ENCODE peak calls at places on chromosomes 1 and 21, in seven cellular contexts. One of them, this sample, is unnamed.

GRCh38 chr1:193706763-193707162 is 520.4 kb upstream of the B3GALT2 start:
- DNase-seq in RWPE1: no peak
- DNase-seq in activated T-helper 9 cell treated with anti-CD3 and anti-CD28 coated beads, Interleukin-2, amount 50 U/mL, for 16 hours: no peak
- DNase-seq in tibial nerve: no peak
- DNase-seq in kidney tubule cell: peak; percentile 51
- DNase-seq in stimulated activated CD4-positive, alpha-beta T cell treated with anti-CD3 and anti-CD28 coated beads, TNF-alpha, amount 100 ng/mL, for 4 hours: no peak
- DNase-seq in naive thymus-derived CD8-positive, alpha-beta T cell: no peak
- DNase-seq in this sample: no peak

GRCh38 chr1:230422221-230422981 is 3.7 kb downstream of the PGBD5 start:
- DNase-seq in RWPE1: no peak
- DNase-seq in activated T-helper 9 cell treated with anti-CD3 and anti-CD28 coated beads, Interleukin-2, amount 50 U/mL, for 16 hours: no peak
- DNase-seq in tibial nerve: no peak
- DNase-seq in kidney tubule cell: peak; percentile 10
- DNase-seq in stimulated activated CD4-positive, alpha-beta T cell treated with anti-CD3 and anti-CD28 coated beads, TNF-alpha, amount 100 ng/mL, for 4 hours: no peak
- DNase-seq in naive thymus-derived CD8-positive, alpha-beta T cell: no peak
- DNase-seq in this sample: no peak

GRCh38 chr1:54312874-54313316 is 93.3 kb downstream of the SSBP3 start:
- DNase-seq in RWPE1: peak; percentile 33
- DNase-seq in activated T-helper 9 cell treated with anti-CD3 and anti-CD28 coated beads, Interleukin-2, amount 50 U/mL, for 16 hours: no peak
- DNase-seq in tibial nerve: no peak
- DNase-seq in kidney tubule cell: peak; percentile 68
- DNase-seq in stimulated activated CD4-positive, alpha-beta T cell treated with anti-CD3 and anti-CD28 coated beads, TNF-alpha, amount 100 ng/mL, for 4 hours: no peak
- DNase-seq in naive thymus-derived CD8-positive, alpha-beta T cell: no peak
- DNase-seq in this sample: no peak

GRCh38 chr1:241311056-241311746 is 45.8 kb downstream of the RGS7 start:
- DNase-seq in RWPE1: no peak
- DNase-seq in activated T-helper 9 cell treated with anti-CD3 and anti-CD28 coated beads, Interleukin-2, amount 50 U/mL, for 16 hours: no peak
- DNase-seq in tibial nerve: no peak
- DNase-seq in kidney tubule cell: peak; percentile 1
- DNase-seq in stimulated activated CD4-positive, alpha-beta T cell treated with anti-CD3 and anti-CD28 coated beads, TNF-alpha, amount 100 ng/mL, for 4 hours: no peak
- DNase-seq in naive thymus-derived CD8-positive, alpha-beta T cell: no peak
- DNase-seq in this sample: no peak

GRCh38 chr1:35454175-35454574 is 103.0 kb downstream of the KIAA0319L start:
- DNase-seq in RWPE1: no peak
- DNase-seq in activated T-helper 9 cell treated with anti-CD3 and anti-CD28 coated beads, Interleukin-2, amount 50 U/mL, for 16 hours: no peak
- DNase-seq in tibial nerve: no peak
- DNase-seq in kidney tubule cell: no peak
- DNase-seq in stimulated activated CD4-positive, alpha-beta T cell treated with anti-CD3 and anti-CD28 coated beads, TNF-alpha, amount 100 ng/mL, for 4 hours: no peak
- DNase-seq in naive thymus-derived CD8-positive, alpha-beta T cell: no peak
- DNase-seq in this sample: no peak

GRCh38 chr1:113269577-113269976 is 120.7 kb upstream of the MAGI3 start:
- DNase-seq in RWPE1: no peak
- DNase-seq in activated T-helper 9 cell treated with anti-CD3 and anti-CD28 coated beads, Interleukin-2, amount 50 U/mL, for 16 hours: no peak
- DNase-seq in tibial nerve: no peak
- DNase-seq in kidney tubule cell: no peak
- DNase-seq in stimulated activated CD4-positive, alpha-beta T cell treated with anti-CD3 and anti-CD28 coated beads, TNF-alpha, amount 100 ng/mL, for 4 hours: no peak
- DNase-seq in naive thymus-derived CD8-positive, alpha-beta T cell: no peak
- DNase-seq in this sample: no peak

GRCh38 chr1:203039609-203040517 is 13.6 kb downstream of the PPFIA4 start:
- DNase-seq in RWPE1: no peak
- DNase-seq in activated T-helper 9 cell treated with anti-CD3 and anti-CD28 coated beads, Interleukin-2, amount 50 U/mL, for 16 hours: no peak
- DNase-seq in tibial nerve: no peak
- DNase-seq in kidney tubule cell: no peak
- DNase-seq in stimulated activated CD4-positive, alpha-beta T cell treated with anti-CD3 and anti-CD28 coated beads, TNF-alpha, amount 100 ng/mL, for 4 hours: no peak
- DNase-seq in naive thymus-derived CD8-positive, alpha-beta T cell: no peak
- DNase-seq in this sample: no peak

GRCh38 chr1:53362851-53363642 is 35.2 kb upstream of the LRP8 start:
- DNase-seq in RWPE1: no peak
- DNase-seq in activated T-helper 9 cell treated with anti-CD3 and anti-CD28 coated beads, Interleukin-2, amount 50 U/mL, for 16 hours: no peak
- DNase-seq in tibial nerve: no peak
- DNase-seq in kidney tubule cell: no peak
- DNase-seq in stimulated activated CD4-positive, alpha-beta T cell treated with anti-CD3 and anti-CD28 coated beads, TNF-alpha, amount 100 ng/mL, for 4 hours: no peak
- DNase-seq in naive thymus-derived CD8-positive, alpha-beta T cell: no peak
- DNase-seq in this sample: no peak

GRCh38 chr1:108817016-108817415 is 39.9 kb downstream of the AKNAD1 start:
- DNase-seq in RWPE1: no peak
- DNase-seq in activated T-helper 9 cell treated with anti-CD3 and anti-CD28 coated beads, Interleukin-2, amount 50 U/mL, for 16 hours: no peak
- DNase-seq in tibial nerve: peak; percentile 69
- DNase-seq in kidney tubule cell: no peak
- DNase-seq in stimulated activated CD4-positive, alpha-beta T cell treated with anti-CD3 and anti-CD28 coated beads, TNF-alpha, amount 100 ng/mL, for 4 hours: no peak
- DNase-seq in naive thymus-derived CD8-positive, alpha-beta T cell: no peak
- DNase-seq in this sample: no peak

GRCh38 chr1:151693057-151693651 is 23.4 kb downstream of the CELF3 start:
- DNase-seq in RWPE1: peak; percentile 35
- DNase-seq in activated T-helper 9 cell treated with anti-CD3 and anti-CD28 coated beads, Interleukin-2, amount 50 U/mL, for 16 hours: no peak
- DNase-seq in tibial nerve: no peak
- DNase-seq in kidney tubule cell: peak; percentile 47
- DNase-seq in stimulated activated CD4-positive, alpha-beta T cell treated with anti-CD3 and anti-CD28 coated beads, TNF-alpha, amount 100 ng/mL, for 4 hours: no peak
- DNase-seq in naive thymus-derived CD8-positive, alpha-beta T cell: no peak
- DNase-seq in this sample: no peak

GRCh38 chr1:169497317-169497716 is 11.6 kb upstream of the SLC19A2 start:
- DNase-seq in RWPE1: no peak
- DNase-seq in activated T-helper 9 cell treated with anti-CD3 and anti-CD28 coated beads, Interleukin-2, amount 50 U/mL, for 16 hours: no peak
- DNase-seq in tibial nerve: no peak
- DNase-seq in kidney tubule cell: no peak
- DNase-seq in stimulated activated CD4-positive, alpha-beta T cell treated with anti-CD3 and anti-CD28 coated beads, TNF-alpha, amount 100 ng/mL, for 4 hours: no peak
- DNase-seq in naive thymus-derived CD8-positive, alpha-beta T cell: no peak
- DNase-seq in this sample: no peak

GRCh38 chr1:223363057-223363855 is 720 bp downstream of the SUSD4 start:
- DNase-seq in RWPE1: no peak
- DNase-seq in activated T-helper 9 cell treated with anti-CD3 and anti-CD28 coated beads, Interleukin-2, amount 50 U/mL, for 16 hours: peak; percentile 8
- DNase-seq in tibial nerve: no peak
- DNase-seq in kidney tubule cell: no peak
- DNase-seq in stimulated activated CD4-positive, alpha-beta T cell treated with anti-CD3 and anti-CD28 coated beads, TNF-alpha, amount 100 ng/mL, for 4 hours: no peak
- DNase-seq in naive thymus-derived CD8-positive, alpha-beta T cell: peak; percentile 30
- DNase-seq in this sample: no peak

GRCh38 chr1:176466514-176466913 is 3.5 kb downstream of the PAPPA2 start:
- DNase-seq in RWPE1: peak; percentile 13
- DNase-seq in activated T-helper 9 cell treated with anti-CD3 and anti-CD28 coated beads, Interleukin-2, amount 50 U/mL, for 16 hours: no peak
- DNase-seq in tibial nerve: no peak
- DNase-seq in kidney tubule cell: peak; percentile 71
- DNase-seq in stimulated activated CD4-positive, alpha-beta T cell treated with anti-CD3 and anti-CD28 coated beads, TNF-alpha, amount 100 ng/mL, for 4 hours: no peak
- DNase-seq in naive thymus-derived CD8-positive, alpha-beta T cell: no peak
- DNase-seq in this sample: no peak

GRCh38 chr1:208318150-208318734 is 74.1 kb upstream of the PLXNA2 start:
- DNase-seq in RWPE1: peak; percentile 34
- DNase-seq in activated T-helper 9 cell treated with anti-CD3 and anti-CD28 coated beads, Interleukin-2, amount 50 U/mL, for 16 hours: no peak
- DNase-seq in tibial nerve: no peak
- DNase-seq in kidney tubule cell: peak; percentile 40
- DNase-seq in stimulated activated CD4-positive, alpha-beta T cell treated with anti-CD3 and anti-CD28 coated beads, TNF-alpha, amount 100 ng/mL, for 4 hours: no peak
- DNase-seq in naive thymus-derived CD8-positive, alpha-beta T cell: no peak
- DNase-seq in this sample: no peak

GRCh38 chr1:202164271-202165037 is 4.1 kb upstream of the PTPN7 start:
- DNase-seq in RWPE1: no peak
- DNase-seq in activated T-helper 9 cell treated with anti-CD3 and anti-CD28 coated beads, Interleukin-2, amount 50 U/mL, for 16 hours: peak; percentile 57
- DNase-seq in tibial nerve: no peak
- DNase-seq in kidney tubule cell: no peak
- DNase-seq in stimulated activated CD4-positive, alpha-beta T cell treated with anti-CD3 and anti-CD28 coated beads, TNF-alpha, amount 100 ng/mL, for 4 hours: peak; percentile 63
- DNase-seq in naive thymus-derived CD8-positive, alpha-beta T cell: peak; percentile 73
- DNase-seq in this sample: no peak

GRCh38 chr1:117615474-117615873 is 9.6 kb downstream of the TENT5C start:
- DNase-seq in RWPE1: no peak
- DNase-seq in activated T-helper 9 cell treated with anti-CD3 and anti-CD28 coated beads, Interleukin-2, amount 50 U/mL, for 16 hours: peak; percentile 6
- DNase-seq in tibial nerve: no peak
- DNase-seq in kidney tubule cell: no peak
- DNase-seq in stimulated activated CD4-positive, alpha-beta T cell treated with anti-CD3 and anti-CD28 coated beads, TNF-alpha, amount 100 ng/mL, for 4 hours: no peak
- DNase-seq in naive thymus-derived CD8-positive, alpha-beta T cell: no peak
- DNase-seq in this sample: no peak

GRCh38 chr1:8482844-8483436 is 165.0 kb downstream of the SLC45A1 start:
- DNase-seq in RWPE1: peak; percentile 63
- DNase-seq in activated T-helper 9 cell treated with anti-CD3 and anti-CD28 coated beads, Interleukin-2, amount 50 U/mL, for 16 hours: no peak
- DNase-seq in tibial nerve: no peak
- DNase-seq in kidney tubule cell: peak; percentile 19
- DNase-seq in stimulated activated CD4-positive, alpha-beta T cell treated with anti-CD3 and anti-CD28 coated beads, TNF-alpha, amount 100 ng/mL, for 4 hours: no peak
- DNase-seq in naive thymus-derived CD8-positive, alpha-beta T cell: no peak
- DNase-seq in this sample: no peak

GRCh38 chr1:58620259-58620658 is 43.2 kb upstream of the TACSTD2 start:
- DNase-seq in RWPE1: peak; percentile 16
- DNase-seq in activated T-helper 9 cell treated with anti-CD3 and anti-CD28 coated beads, Interleukin-2, amount 50 U/mL, for 16 hours: no peak
- DNase-seq in tibial nerve: no peak
- DNase-seq in kidney tubule cell: no peak
- DNase-seq in stimulated activated CD4-positive, alpha-beta T cell treated with anti-CD3 and anti-CD28 coated beads, TNF-alpha, amount 100 ng/mL, for 4 hours: no peak
- DNase-seq in naive thymus-derived CD8-positive, alpha-beta T cell: no peak
- DNase-seq in this sample: no peak

GRCh38 chr1:157490337-157491165 is 61.8 kb downstream of the FCRL5 start:
- DNase-seq in RWPE1: peak; percentile 20
- DNase-seq in activated T-helper 9 cell treated with anti-CD3 and anti-CD28 coated beads, Interleukin-2, amount 50 U/mL, for 16 hours: no peak
- DNase-seq in tibial nerve: peak; percentile 30
- DNase-seq in kidney tubule cell: peak; percentile 72
- DNase-seq in stimulated activated CD4-positive, alpha-beta T cell treated with anti-CD3 and anti-CD28 coated beads, TNF-alpha, amount 100 ng/mL, for 4 hours: no peak
- DNase-seq in naive thymus-derived CD8-positive, alpha-beta T cell: peak; percentile 12
- DNase-seq in this sample: peak; percentile 22

GRCh38 chr21:38475519-38475918 is 22.8 kb downstream of the ERG start:
- DNase-seq in RWPE1: no peak
- DNase-seq in activated T-helper 9 cell treated with anti-CD3 and anti-CD28 coated beads, Interleukin-2, amount 50 U/mL, for 16 hours: no peak
- DNase-seq in tibial nerve: no peak
- DNase-seq in kidney tubule cell: no peak
- DNase-seq in stimulated activated CD4-positive, alpha-beta T cell treated with anti-CD3 and anti-CD28 coated beads, TNF-alpha, amount 100 ng/mL, for 4 hours: no peak
- DNase-seq in naive thymus-derived CD8-positive, alpha-beta T cell: no peak
- DNase-seq in this sample: no peak

This sample was measured in activated naive CD8-positive, alpha-beta T cell treated with anti-CD3 and anti-CD28 coated beads, Interleukin-2, amount 50 U/mL, for 16 hours.